ENCODE peak calls at places on chromosomes 2 and 18, in eight cellular contexts. N is DND-41; G is naive thymus-derived CD4-positive, alpha-beta T cell; L is IMR-90; F is CD8-positive, alpha-beta memory T cell; J is GM23248; U is left lung; H is HCT116. P is an unnamed sample.

GRCh38 chr2:96848264-96848663 is 4.4 kb upstream of the ANKRD23 start:
- DNase-seq in G (no peak), H (no peak), N (no peak), L (no peak), U (no peak), J (no peak), F (no peak), P (no peak)

GRCh38 chr2:189613077-189613636 is 32.6 kb upstream of the SLC40A1 start:
- DNase-seq in N (no peak), H (no peak), L (peak), G (no peak), U (no peak), J (peak), F (no peak), P (no peak)

GRCh38 chr2:224253464-224253863 is 148.4 kb downstream of the FAM124B start:
- DNase-seq in G (no peak), N (no peak), L (no peak), H (no peak), F (no peak), J (no peak), U (no peak), P (no peak)

GRCh38 chr18:57437782-57438668 is 2.9 kb downstream of the ONECUT2 start:
- DNase-seq in L (peak), F (no peak), J (peak), G (peak), H (peak), U (peak), N (no peak), P (no peak)

GRCh38 chr2:218959761-218960195 is 312 bp downstream of the CDK5R2 start:
- DNase-seq in U (no peak), H (no peak), L (no peak), J (no peak), G (no peak), N (no peak), F (no peak), P (no peak)

GRCh38 chr2:170253721-170254230 is 75.8 kb downstream of the MYO3B start:
- DNase-seq in F (no peak), L (no peak), J (no peak), G (no peak), U (no peak), H (no peak), N (no peak), P (no peak)

GRCh38 chr2:109052922-109053321 is 63.9 kb upstream of the EDAR start:
- DNase-seq in N (no peak), J (no peak), F (no peak), H (no peak), G (no peak), U (no peak), L (no peak), P (no peak)

GRCh38 chr18:59604877-59605276 is 92.3 kb downstream of the CCBE1 start:
- DNase-seq in J (peak), H (no peak), L (peak), N (no peak), F (no peak), G (no peak), U (no peak), P (no peak)

GRCh38 chr2:17578466-17578928 is 38.0 kb downstream of the VSNL1 start:
- DNase-seq in N (no peak), U (no peak), L (no peak), H (peak), J (no peak), G (no peak), F (no peak), P (no peak)

GRCh38 chr18:22951823-22952222 is 18.7 kb downstream of the RBBP8 start:
- DNase-seq in J (no peak), G (no peak), H (no peak), U (no peak), F (no peak), N (no peak), L (no peak), P (no peak)

GRCh38 chr2:106098081-106098480 is 96.0 kb downstream of the UXS1 start:
- DNase-seq in F (no peak), N (peak), L (no peak), J (peak), G (no peak), H (no peak), U (no peak), P (no peak)

GRCh38 chr2:144674071-144674470 is 154.2 kb upstream of the ZEB2 start:
- DNase-seq in U (no peak), L (no peak), J (no peak), N (no peak), H (no peak), G (no peak), F (no peak), P (no peak)

GRCh38 chr2:189304360-189304759 is 124.8 kb upstream of the COL5A2 start:
- DNase-seq in N (peak), H (no peak), F (peak), J (no peak), G (peak), U (no peak), L (no peak), P (no peak)

DNA sequence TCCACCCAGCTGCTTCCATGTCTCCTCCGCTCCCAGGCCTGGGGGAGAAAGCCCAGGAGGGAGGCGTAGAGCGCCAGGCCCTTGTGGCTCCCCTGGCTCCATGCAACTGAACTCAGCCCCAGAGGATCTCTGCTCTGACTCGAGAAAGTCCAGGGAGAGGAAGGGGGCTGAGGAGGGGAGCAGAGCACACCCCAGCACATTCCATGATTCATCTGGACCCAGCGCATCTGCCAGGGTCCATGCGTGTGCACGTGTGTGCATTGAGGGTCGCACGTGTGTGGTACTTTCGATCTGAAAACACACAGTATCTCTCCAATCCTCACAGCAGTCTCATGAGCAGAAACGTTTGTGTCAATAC is 146.5 kb upstream of the ID2 start:
- DNase-seq in U (no peak), L (no peak), H (no peak), G (no peak), F (no peak), N (no peak), J (no peak), P (no peak)
- H3K27ac ChIP-seq in U (peak), L (no peak), H (no peak), G (no peak), F (no peak), N (peak), J (no peak), P (peak)

GRCh38 chr2:152446213-152446612 is 111.2 kb downstream of the FMNL2 start:
- DNase-seq in L (no peak), J (no peak), H (no peak), F (no peak), G (no peak), U (no peak), N (no peak), P (no peak)
- H3K27ac ChIP-seq in L (no peak), J (peak), H (no peak), F (no peak), G (no peak), U (peak), N (no peak), P (no peak)

GRCh38 chr2:31008571-31009114 is 129.6 kb downstream of the GALNT14 start:
- DNase-seq in J (peak), G (no peak), H (no peak), U (no peak), N (no peak), F (no peak), L (no peak), P (no peak)
- H3K27ac ChIP-seq in J (no peak), G (no peak), H (no peak), U (no peak), N (no peak), F (no peak), L (no peak), P (no peak)

DNA sequence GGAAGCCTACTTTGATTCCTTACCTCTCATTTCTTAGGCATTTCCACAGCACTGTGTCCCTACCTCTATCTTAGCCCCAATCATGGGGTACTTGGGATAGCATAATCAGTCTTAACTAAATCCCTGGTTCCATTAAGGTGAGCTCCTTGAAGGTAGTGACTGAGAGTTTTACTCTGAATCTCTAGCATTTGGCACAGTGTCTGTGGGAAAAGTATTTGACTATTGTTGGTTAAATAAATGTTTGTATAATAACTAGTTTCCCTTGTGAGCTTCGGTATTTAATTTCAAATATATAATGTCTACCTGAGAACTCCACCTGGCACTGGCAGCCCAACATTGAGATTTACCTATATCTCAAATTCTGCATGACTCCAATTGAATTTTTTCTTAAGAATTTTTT is 213.8 kb upstream of the NT5C1B start:
- DNase-seq in L (no peak), G (no peak), J (no peak), H (no peak), F (no peak), N (no peak), U (no peak), P (no peak)
- H3K27ac ChIP-seq in L (no peak), G (no peak), J (no peak), H (no peak), F (no peak), N (no peak), U (no peak), P (no peak)

GRCh38 chr2:207257291-207258190 is 91.8 kb upstream of the KLF7 start:
- DNase-seq in L (peak), H (no peak), F (no peak), G (no peak), U (no peak), J (peak), N (no peak), P (no peak)
- H3K27ac ChIP-seq in L (peak), H (no peak), F (no peak), G (no peak), U (peak), J (peak), N (no peak), P (peak)

GRCh38 chr2:240893363-240893828 is 2.6 kb downstream of the MAB21L4 start:
- DNase-seq in G (peak), N (no peak), H (peak), J (peak), U (peak), L (peak), F (no peak), P (no peak)
- H3K27ac ChIP-seq in G (no peak), N (no peak), H (peak), J (no peak), U (no peak), L (no peak), F (no peak), P (no peak)

DNA sequence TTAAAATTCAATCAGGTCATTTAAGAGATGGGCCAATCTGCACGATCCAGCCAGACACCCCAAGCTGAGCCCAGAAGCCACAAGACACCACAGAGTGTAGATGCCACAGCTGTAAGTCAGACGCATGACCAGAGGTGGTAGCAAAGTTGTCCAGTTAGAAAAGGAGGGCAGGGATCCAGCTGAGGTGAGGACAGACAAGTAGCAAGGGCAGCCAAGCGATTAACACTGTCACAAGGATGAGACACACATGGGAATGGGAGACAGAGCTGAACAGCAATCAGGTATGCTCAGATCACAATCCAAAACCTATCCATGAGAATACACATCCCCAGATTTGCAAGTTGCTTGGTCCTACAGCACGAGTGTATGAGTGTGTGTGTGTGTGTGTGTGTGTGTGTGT is 143.4 kb upstream of the STK17B start:
- DNase-seq in H (no peak), N (no peak), L (no peak), F (no peak), G (no peak), U (no peak), J (peak), P (no peak)
- H3K27ac ChIP-seq in H (no peak), N (no peak), L (no peak), F (no peak), G (no peak), U (no peak), J (no peak), P (no peak)

GRCh38 chr2:78707776-78708386 is 317.6 kb upstream of the REG3G start:
- DNase-seq in G (no peak), L (no peak), F (no peak), N (no peak), U (no peak), J (no peak), H (no peak), P (no peak)
- H3K27ac ChIP-seq in G (no peak), L (no peak), F (no peak), N (no peak), U (no peak), J (no peak), H (no peak), P (no peak)

GRCh38 chr2:112482309-112483046 is 522 bp downstream of the TTL start:
- DNase-seq in N (peak), U (peak), J (peak), H (no peak), F (peak), L (peak), G (peak), P (peak)
- H3K27ac ChIP-seq in N (peak), U (peak), J (peak), H (peak), F (peak), L (peak), G (peak), P (peak)

DNA sequence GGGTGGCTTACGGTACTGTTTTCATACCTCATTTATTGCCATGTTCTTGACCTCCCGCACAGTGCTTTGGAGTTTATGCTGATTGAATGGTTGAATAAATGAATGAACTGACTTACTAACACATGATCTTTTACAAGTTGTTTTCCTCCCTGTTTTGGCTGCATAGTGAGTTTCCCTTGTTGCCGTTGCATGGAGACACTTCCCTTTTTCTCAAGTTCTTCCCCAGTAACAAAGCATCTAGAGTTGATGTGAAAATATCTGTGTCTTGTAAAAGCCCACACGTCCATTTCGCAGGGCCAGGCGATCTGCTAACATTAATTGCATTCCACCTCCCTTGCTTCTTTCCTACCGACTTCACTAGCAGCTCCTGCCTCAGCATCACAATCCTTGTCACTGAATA is 35.7 kb upstream of the RAB1A start:
- DNase-seq in F (no peak), N (no peak), U (no peak), H (no peak), J (no peak), G (no peak), L (no peak), P (no peak)
- H3K27ac ChIP-seq in F (no peak), N (no peak), U (peak), H (no peak), J (no peak), G (no peak), L (no peak), P (no peak)

P was measured in upper lobe of right lung.